ENCODE peak calls at places on chromosomes 12 and 14, in four cellular contexts. J is activated CD8-positive, alpha-beta memory T cell treated with anti-CD3 and anti-CD28 coated beads for 4 hours; E is SK-MEL-5; Y is pancreas. W is an unnamed sample.

GRCh38 chr14:36717363-36717762 is 55.7 kb downstream of the PAX9 start:
- DNase-seq in Y (no peak), E (no peak), J (no peak), W (no peak)

GRCh38 chr14:70601162-70601561 is 707 bp upstream of the MED6 start:
- DNase-seq in J (no peak), Y (no peak), E (no peak), W (no peak)

GRCh38 chr14:75224561-75224960 is 48.1 kb upstream of the TMED10 start:
- DNase-seq in E (no peak), J (no peak), Y (no peak), W (no peak)

GRCh38 chr12:131369094-131369845 is 341.6 kb upstream of the SFSWAP start:
- DNase-seq in J (no peak), E (no peak), Y (no peak), W (no peak)

GRCh38 chr12:122860854-122861585 is 25.8 kb downstream of the HIP1R start:
- DNase-seq in J (no peak), E (no peak), Y (no peak), W (no peak)

GRCh38 chr14:72902802-72903530 is 9.1 kb upstream of the DPF3 start:
- DNase-seq in Y (no peak), J (no peak), E (no peak), W (no peak)

GRCh38 chr12:46360908-46361666 is 11.5 kb downstream of the SLC38A2 start:
- DNase-seq in Y (no peak), J (no peak), E (no peak), W (no peak)

GRCh38 chr12:21891763-21892217 is 49.4 kb downstream of the ABCC9 start:
- DNase-seq in E (no peak), Y (peak), J (no peak), W (no peak)

GRCh38 chr14:74575936-74576335 is 36.1 kb downstream of the LTBP2 start:
- DNase-seq in J (no peak), E (no peak), Y (no peak), W (no peak)

GRCh38 chr14:24256960-24257359 is 6.0 kb downstream of the TGM1 start:
- DNase-seq in E (no peak), J (no peak), Y (no peak), W (no peak)

GRCh38 chr12:130183585-130184370 is 21.5 kb downstream of the FZD10 start:
- DNase-seq in E (no peak), J (no peak), Y (no peak), W (no peak)

GRCh38 chr14:35229084-35229483 is 63.1 kb upstream of the PSMA6 start:
- DNase-seq in J (no peak), Y (no peak), E (no peak), W (no peak)

GRCh38 chr12:33830070-33830469 is 192.2 kb upstream of the ALG10 start:
- DNase-seq in J (no peak), Y (no peak), E (no peak), W (no peak)

GRCh38 chr14:51431033-51431709 is 191.1 kb downstream of the TMX1 start:
- DNase-seq in Y (no peak), J (no peak), E (no peak), W (no peak)

GRCh38 chr12:19223018-19223417 is 93.5 kb downstream of the PLEKHA5 start:
- DNase-seq in J (no peak), E (peak), Y (no peak), W (no peak)

GRCh38 chr12:12817611-12818010 is 4.5 kb downstream of the DDX47 start:
- DNase-seq in J (no peak), E (no peak), Y (no peak), W (no peak)

GRCh38 chr12:53530056-53530455 is 22.8 kb upstream of the NPFF start:
- DNase-seq in J (no peak), Y (no peak), E (no peak), W (no peak)

GRCh38 chr12:64806593-64806992 is 17.9 kb upstream of the TBC1D30 start:
- DNase-seq in Y (no peak), J (no peak), E (no peak), W (no peak)

GRCh38 chr14:90753456-90754005 is 62.7 kb downstream of the TTC7B start:
- DNase-seq in Y (no peak), J (no peak), E (no peak), W (no peak)

GRCh38 chr12:80445083-80445482 is 1.0 kb downstream of the PTPRQ start:
- DNase-seq in E (no peak), Y (no peak), J (no peak), W (no peak)

GRCh38 chr12:14239935-14240872 is 125.3 kb upstream of the ATF7IP start:
- DNase-seq in Y (peak), J (no peak), E (no peak), W (no peak)

GRCh38 chr14:97975960-97976359 is 1178.8 kb downstream of the VRK1 start:
- DNase-seq in Y (no peak), E (no peak), J (no peak), W (no peak)

GRCh38 chr14:38171197-38171596 is 36.5 kb upstream of the SSTR1 start:
- DNase-seq in E (no peak), Y (no peak), J (no peak), W (no peak)

GRCh38 chr12:112375105-112375504 is 7.1 kb downstream of the HECTD4 start:
- DNase-seq in Y (no peak), E (no peak), J (no peak), W (no peak)

GRCh38 chr12:124174949-124175348 is 119.9 kb upstream of the RFLNA start:
- DNase-seq in Y (no peak), J (no peak), E (no peak), W (no peak)

GRCh38 chr14:50371546-50371945 is 25.1 kb downstream of the CDKL1 start:
- DNase-seq in Y (no peak), E (no peak), J (no peak), W (no peak)